ENCODE peak calls at places on chromosome 22, in eight cellular contexts. Z, B, I, W, P, T, V and H are unnamed samples. For H3K27me3, the result is how much of the 10 kb centered on the place peaks cover.

GRCh38 chr22:42959472-42960145 is 55.3 kb downstream of the PACSIN2 start:
- DNase-seq in Z (no peak), B (peak), I (no peak), W (no peak), P (peak), T (peak), V (no peak), H (no peak)

GRCh38 chr22:39220897-39221850 is 23.6 kb downstream of the PDGFB start:
- DNase-seq in Z (no peak), B (no peak), I (no peak), W (peak), P (no peak), T (no peak), V (no peak), H (no peak)

GRCh38 chr22:38485783-38486182 is 17.9 kb downstream of the KDELR3 start:
- DNase-seq in Z (no peak), B (no peak), I (no peak), W (no peak), P (no peak), T (no peak), V (no peak), H (no peak)

GRCh38 chr22:29801796-29802195 is 34.6 kb downstream of the UQCR10 start:
- DNase-seq in Z (no peak), B (no peak), I (no peak), W (no peak), P (no peak), T (no peak), V (no peak), H (no peak)

GRCh38 chr22:44410396-44411056 is 87.5 kb downstream of the RTL6 start:
- DNase-seq in Z (no peak), B (no peak), I (no peak), W (no peak), P (no peak), T (no peak), V (no peak), H (no peak)

GRCh38 chr22:17804331-17805080 is 30.2 kb upstream of the BID start:
- DNase-seq in Z (no peak), B (no peak), I (no peak), W (no peak), P (no peak), T (no peak), V (no peak), H (no peak)

GRCh38 chr22:43152355-43153071 is 1.2 kb downstream of the TSPO start:
- DNase-seq in Z (peak), B (no peak), I (no peak), W (peak), P (peak), T (peak), V (no peak), H (peak)

GRCh38 chr22:22916215-22916951 is 28.8 kb downstream of the IGLL5 start:
- DNase-seq in Z (no peak), B (no peak), I (no peak), W (no peak), P (no peak), T (no peak), V (no peak), H (no peak)

GRCh38 chr22:30876221-30876751 is 92.3 kb downstream of the MORC2 start:
- DNase-seq in Z (no peak), B (no peak), I (no peak), W (no peak), P (no peak), T (no peak), V (no peak), H (no peak)

GRCh38 chr22:23824476-23825245 is 14.1 kb downstream of the DERL3 start:
- DNase-seq in Z (no peak), B (no peak), I (no peak), W (no peak), P (no peak), T (no peak), V (no peak), H (no peak)

GRCh38 chr22:23563111-23563510 is 17.0 kb downstream of the IGLL1 start:
- DNase-seq in Z (no peak), B (no peak), I (no peak), W (no peak), P (no peak), T (no peak), V (no peak), H (no peak)

GRCh38 chr22:18044548-18045271 is 20.3 kb upstream of the MICAL3 start:
- DNase-seq in Z (peak), B (peak), I (no peak), W (no peak), P (no peak), T (peak), V (no peak), H (no peak)

GRCh38 chr22:38309614-38310517 is 7.4 kb downstream of the CSNK1E start:
- DNase-seq in Z (no peak), B (no peak), I (no peak), W (no peak), P (no peak), T (no peak), V (no peak), H (no peak)

GRCh38 chr22:40426671-40427070 is 56.3 kb downstream of the SGSM3 start:
- DNase-seq in Z (peak), B (no peak), I (no peak), W (no peak), P (no peak), T (no peak), V (no peak), H (no peak)

GRCh38 chr22:38125731-38126344 is 15.4 kb upstream of the BAIAP2L2 start:
- DNase-seq in Z (no peak), B (no peak), I (no peak), W (no peak), P (no peak), T (no peak), V (no peak), H (no peak)

GRCh38 chr22:30906946-30907345 is 61.6 kb downstream of the MORC2 start:
- DNase-seq in Z (no peak), B (no peak), I (no peak), W (no peak), P (no peak), T (no peak), V (no peak), H (no peak)

GRCh38 chr22:29855611-29856181 is 17.6 kb upstream of the ASCC2 start:
- DNase-seq in Z (no peak), B (no peak), I (no peak), W (no peak), P (no peak), T (no peak), V (no peak), H (no peak)

GRCh38 chr22:26666035-26666338 is 8.6 kb downstream of the MIAT start:
- DNase-seq in Z (no peak), B (peak), I (no peak), W (no peak), P (no peak), T (no peak), V (no peak), H (no peak)

GRCh38 chr22:33111491-33111890 is 53.3 kb upstream of the SYN3 start:
- DNase-seq in Z (no peak), B (no peak), I (no peak), W (no peak), P (no peak), T (no peak), V (no peak), H (no peak)

GRCh38 chr22:26835929-26836528 is 178.6 kb downstream of the MIAT start:
- DNase-seq in Z (peak), B (peak), I (peak), W (peak), P (peak), T (peak), V (peak), H (no peak)

GRCh38 chr22:37822079-37822833 is 926 bp upstream of the GALR3 start:
- DNase-seq in Z (no peak), B (no peak), I (peak), W (no peak), P (no peak), T (no peak), V (no peak), H (no peak)

DNA sequence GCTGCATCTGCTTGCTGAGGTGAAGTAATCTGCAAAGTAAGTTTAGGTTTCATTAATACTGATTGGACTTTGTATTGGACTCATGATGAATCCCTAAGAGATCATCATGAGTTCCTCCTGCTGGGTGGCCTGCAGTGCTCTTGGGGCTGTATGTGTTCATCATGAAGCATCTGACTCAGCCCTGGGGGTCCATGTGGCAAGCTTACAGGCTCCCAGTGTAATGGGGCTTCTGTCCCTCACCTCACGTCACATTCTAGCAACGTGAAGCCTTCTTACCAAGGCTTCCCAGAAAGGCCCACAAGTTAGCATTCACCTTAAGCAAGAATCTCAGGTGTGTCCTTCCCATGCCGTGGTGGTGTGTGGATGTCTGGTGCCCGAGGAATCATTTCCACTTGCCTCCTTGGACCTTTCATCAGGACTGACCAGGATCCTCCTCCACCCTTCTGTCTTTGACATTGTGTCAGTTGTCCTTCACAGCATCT is 23.7 kb downstream of the CRKL start:
- DNase-seq in Z (no peak), B (no peak), I (no peak), W (no peak), P (no peak), T (no peak), V (no peak), H (no peak)
- H3K4me3 ChIP-seq in Z (no peak), B (no peak), I (no peak), W (no peak), P (no peak), T (no peak), V (no peak), H (no peak)

DNA sequence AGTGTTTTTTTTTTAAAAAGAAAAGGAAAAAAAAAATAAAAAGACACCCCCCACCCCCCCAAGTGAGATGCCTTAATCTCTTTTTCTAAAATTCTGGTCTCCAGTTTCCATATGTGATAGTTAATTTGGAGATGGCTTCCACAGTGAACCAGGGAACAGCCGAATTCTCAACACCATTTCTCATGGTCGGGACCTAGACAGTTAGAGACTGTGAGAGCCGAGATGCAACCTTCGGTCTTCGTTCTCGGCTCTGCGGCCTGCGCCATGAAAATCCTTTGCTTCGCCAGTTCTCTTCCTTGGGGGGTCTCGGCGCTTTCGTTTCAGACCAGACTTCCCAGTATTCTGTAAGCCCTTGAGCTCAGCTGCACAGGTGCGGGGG is 731 bp downstream of the CACNG2 start:
- DNase-seq in Z (no peak), B (no peak), I (no peak), W (no peak), P (no peak), T (no peak), V (no peak), H (no peak)
- H3K27me3 ChIP-seq in Z (under half), B (under half), I (half or more), W (half or more), P (half or more), T (under half), V (half or more), H (under half)

DNA sequence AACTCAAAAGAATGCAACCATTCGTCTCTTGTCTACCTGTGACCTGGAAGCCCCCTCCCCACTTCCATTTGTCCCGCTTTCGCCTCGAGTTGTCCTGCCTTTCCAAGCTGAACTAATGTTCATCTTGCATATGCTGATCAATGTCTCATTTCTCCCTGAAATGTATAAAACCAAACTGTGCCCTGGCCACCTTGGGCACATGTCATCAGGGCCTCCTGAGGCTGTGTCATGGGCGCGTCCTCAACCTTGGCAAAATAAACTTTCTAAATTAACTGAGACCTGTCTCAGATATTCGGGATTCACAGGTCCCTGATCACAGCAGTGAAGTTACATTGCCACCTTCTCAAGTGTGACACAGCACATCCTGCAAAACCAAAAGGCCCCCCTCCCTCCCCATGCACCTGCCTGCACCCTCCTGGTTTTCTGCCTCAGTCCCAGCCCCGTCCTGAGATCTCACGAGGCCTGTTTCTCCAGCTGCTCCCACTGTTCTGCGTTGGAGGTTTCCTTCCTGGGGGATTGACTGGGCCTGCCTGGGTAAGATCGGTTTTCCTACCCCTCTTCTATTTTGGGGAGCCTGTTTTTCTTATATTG is 1328.7 kb downstream of the TBC1D22A start:
- DNase-seq in Z (peak), B (no peak), I (no peak), W (no peak), P (no peak), T (no peak), V (no peak), H (no peak)
- H3K4me3 ChIP-seq in Z (no peak), B (no peak), I (no peak), W (no peak), P (no peak), T (no peak), V (no peak), H (no peak)

DNA sequence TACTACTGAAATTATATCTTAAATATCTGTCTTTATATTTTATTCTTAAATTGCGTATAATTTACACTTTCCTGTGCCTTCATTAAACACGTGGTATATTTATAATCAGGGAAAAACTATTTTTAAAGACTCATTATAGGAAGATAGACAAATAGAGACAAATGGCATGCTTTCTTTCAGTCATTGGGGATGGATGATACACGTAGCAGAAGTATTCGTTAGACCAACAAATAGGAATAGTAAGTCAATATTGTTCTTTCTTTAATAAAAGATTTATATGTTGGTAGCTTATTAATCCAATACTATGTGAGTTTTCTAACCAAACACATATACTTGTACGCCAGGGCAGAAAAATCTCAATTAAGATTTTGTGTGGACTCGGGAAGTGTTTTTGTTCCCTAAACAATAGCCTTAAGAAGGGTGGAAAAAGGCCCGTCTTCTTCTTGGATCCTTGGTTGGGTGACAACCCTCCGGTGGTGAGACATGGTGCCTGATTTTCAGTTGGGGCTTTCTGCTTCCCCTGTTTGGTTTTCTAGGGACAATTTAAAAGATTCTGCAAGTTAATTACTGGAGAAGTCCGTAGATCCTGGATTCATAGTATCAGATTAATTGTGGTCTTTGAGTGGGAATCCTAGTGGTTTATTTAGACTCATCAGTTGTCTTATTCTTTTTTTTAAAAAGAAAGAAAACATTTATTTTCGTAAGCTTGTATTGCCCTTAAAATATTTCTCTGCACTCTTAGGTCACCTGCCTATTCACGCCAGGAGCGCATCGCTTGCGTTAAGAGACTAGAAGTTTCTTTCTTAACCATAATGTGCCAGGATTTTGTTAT is 83.5 kb upstream of the WNT7B start:
- DNase-seq in Z (peak), B (no peak), I (no peak), W (peak), P (no peak), T (no peak), V (no peak), H (no peak)
- H3K27me3 ChIP-seq in Z (under half), B (under half), I (half or more), W (under half), P (under half), T (under half), V (under half), H (under half)

GRCh38 chr22:20964799-20965103 is 2.3 kb upstream of the AIFM3 start:
- DNase-seq in Z (no peak), B (no peak), I (no peak), W (no peak), P (no peak), T (no peak), V (no peak), H (no peak)

GRCh38 chr22:20965888-20966855 is 883 bp upstream of the AIFM3 start:
- DNase-seq in Z (no peak), B (no peak), I (no peak), W (no peak), P (peak), T (no peak), V (no peak), H (no peak)

GRCh38 chr22:20964090-20964798 is 2.8 kb upstream of the AIFM3 start:
- DNase-seq in Z (no peak), B (no peak), I (no peak), W (no peak), P (no peak), T (no peak), V (no peak), H (no peak)

GRCh38 chr22:20966883-20967696 is at the start of gene AIFM3:
- DNase-seq in Z (no peak), B (no peak), I (peak), W (no peak), P (no peak), T (no peak), V (no peak), H (no peak)

GRCh38 chr22:20965104-20965887 is 1.8 kb upstream of the AIFM3 start:
- DNase-seq in Z (no peak), B (no peak), I (peak), W (no peak), P (peak), T (no peak), V (no peak), H (no peak)
- H3K4me3 ChIP-seq in Z (peak), B (no peak), I (peak), W (no peak), P (peak), T (no peak), V (no peak), H (no peak)

GRCh38 chr22:49726022-49726681 is 101.5 kb downstream of the BRD1 start:
- DNase-seq in Z (no peak), B (no peak), I (no peak), W (no peak), P (no peak), T (no peak), V (no peak), H (no peak)

GRCh38 chr22:49725516-49725915 is 102.2 kb downstream of the BRD1 start:
- DNase-seq in Z (no peak), B (no peak), I (no peak), W (no peak), P (no peak), T (no peak), V (no peak), H (no peak)

GRCh38 chr22:49724030-49724892 is 103.4 kb downstream of the BRD1 start:
- DNase-seq in Z (no peak), B (no peak), I (no peak), W (peak), P (no peak), T (no peak), V (no peak), H (peak)

GRCh38 chr22:49723478-49724029 is 104.1 kb downstream of the BRD1 start:
- DNase-seq in Z (no peak), B (no peak), I (no peak), W (no peak), P (no peak), T (no peak), V (no peak), H (no peak)

GRCh38 chr22:49724893-49725489 is 102.7 kb downstream of the BRD1 start:
- DNase-seq in Z (peak), B (peak), I (peak), W (peak), P (peak), T (peak), V (peak), H (peak)
- H3K27me3 ChIP-seq in Z (under half), B (under half), I (half or more), W (half or more), P (half or more), T (under half), V (half or more), H (under half)